ENCODE peak calls at places on chromosomes 16 and 17, in nine cellular contexts. C, U, K, W, J, X, E, H and Z are unnamed samples.

GRCh38 chr17:11730747-11731146 is 132.5 kb downstream of the DNAH9 start:
- DNase-seq in K (no peak), E (no peak), U (no peak), X (no peak), H (no peak), J (no peak), C (no peak), W (no peak), Z (no peak)

GRCh38 chr17:38761612-38762011 is 9.1 kb downstream of the PSMB3 start:
- DNase-seq in W (no peak), J (no peak), K (no peak), X (no peak), E (peak), U (no peak), C (peak), H (peak), Z (peak)

GRCh38 chr16:53509906-53510703 is 7.1 kb upstream of the AKTIP start:
- DNase-seq in W (no peak), K (peak), U (peak), E (peak), C (peak), X (peak), H (peak), J (peak), Z (peak)

GRCh38 chr16:63466-63865 is 9.0 kb downstream of the RHBDF1 start:
- DNase-seq in U (no peak), X (no peak), J (no peak), W (peak), H (no peak), K (no peak), E (no peak), C (no peak), Z (no peak)

GRCh38 chr16:89711601-89712475 is 8.9 kb downstream of the VPS9D1 start:
- DNase-seq in U (no peak), C (peak), W (peak), K (no peak), J (no peak), E (no peak), H (peak), X (peak), Z (peak)

GRCh38 chr16:88665570-88665969 is 2.7 kb upstream of the MVD start:
- DNase-seq in C (no peak), E (no peak), J (no peak), H (no peak), K (no peak), U (no peak), X (no peak), W (no peak), Z (no peak)

GRCh38 chr17:79993390-79994221 is 42.1 kb downstream of the TBC1D16 start:
- DNase-seq in X (no peak), H (peak), K (peak), W (peak), U (peak), C (peak), E (peak), J (peak), Z (peak)

GRCh38 chr16:20952144-20952797 is 51.7 kb downstream of the LYRM1 start:
- DNase-seq in C (peak), E (no peak), X (no peak), H (no peak), U (no peak), K (no peak), W (no peak), J (no peak), Z (no peak)

GRCh38 chr16:3640207-3640606 is 14.3 kb upstream of the DNASE1 start:
- DNase-seq in W (no peak), U (no peak), H (no peak), K (no peak), C (no peak), X (no peak), J (no peak), E (peak), Z (no peak)

GRCh38 chr17:42985225-42985624 is 4.9 kb downstream of the RUNDC1 start:
- DNase-seq in E (no peak), J (no peak), H (no peak), U (no peak), C (no peak), X (peak), K (no peak), W (peak), Z (no peak)

GRCh38 chr16:13070268-13070667 is 168.9 kb downstream of the SHISA9 start:
- DNase-seq in E (no peak), W (no peak), H (no peak), C (peak), X (no peak), U (peak), K (no peak), J (no peak), Z (no peak)

GRCh38 chr16:81437860-81438259 is 6.7 kb upstream of the CMIP start:
- DNase-seq in K (no peak), X (no peak), H (no peak), W (no peak), J (no peak), U (no peak), C (no peak), E (no peak), Z (no peak)

GRCh38 chr16:22634913-22635312 is 124.2 kb downstream of the NPIPB5 start:
- DNase-seq in K (no peak), E (no peak), H (peak), U (no peak), W (no peak), J (no peak), X (no peak), C (peak), Z (no peak)

GRCh38 chr17:28720247-28720996 is 637 bp downstream of the RPL23A start:
- DNase-seq in J (no peak), U (no peak), K (no peak), E (no peak), H (no peak), C (no peak), X (no peak), W (no peak), Z (peak)

GRCh38 chr16:49733278-49734009 is 122.5 kb downstream of the ZNF423 start:
- DNase-seq in W (no peak), J (no peak), C (no peak), H (no peak), E (no peak), K (no peak), U (no peak), X (no peak), Z (no peak)

DNA sequence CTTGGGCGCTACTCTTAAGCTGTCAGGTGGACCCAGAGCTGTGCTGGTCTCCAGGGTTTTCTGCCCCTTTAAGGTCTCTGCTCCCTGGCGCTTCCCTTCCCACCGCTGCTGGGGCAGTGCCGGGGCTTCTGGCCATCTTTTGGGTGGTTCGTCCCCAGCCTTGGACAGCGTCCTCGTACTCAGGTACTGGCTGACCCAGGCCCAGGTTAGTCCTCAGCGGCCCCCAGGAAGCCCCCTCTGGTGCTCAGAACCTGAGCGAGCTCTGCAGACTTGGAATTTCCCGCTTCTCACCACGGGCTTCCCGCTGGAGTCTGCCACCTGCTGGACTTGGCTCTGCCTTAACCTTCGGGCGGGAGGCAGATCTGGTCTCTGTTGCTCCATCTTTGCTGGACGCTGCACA is 94.1 kb upstream of the ZNF750 start:
- DNase-seq in U (peak), C (peak), E (no peak), W (no peak), H (no peak), J (no peak), X (no peak), K (peak), Z (no peak)
- TF ChIP-seq CTCF in U (no peak), C (no peak), E (peak), W (no peak), H (no peak), J (no peak), X (no peak), K (no peak), Z (no peak)

GRCh38 chr17:69336580-69336979 is 9.6 kb upstream of the ABCA5 start:
- DNase-seq in W (no peak), H (no peak), X (no peak), E (no peak), K (no peak), J (no peak), U (no peak), C (peak), Z (no peak)

GRCh38 chr17:69336996-69337395 is 10.1 kb upstream of the ABCA5 start:
- DNase-seq in X (no peak), U (no peak), J (no peak), H (no peak), E (no peak), W (no peak), K (no peak), C (no peak), Z (no peak)

GRCh38 chr17:69339937-69340336 is 13.0 kb upstream of the ABCA5 start:
- DNase-seq in X (no peak), U (no peak), E (no peak), K (no peak), C (no peak), H (no peak), J (no peak), W (no peak), Z (no peak)

GRCh38 chr17:69331746-69332145 is 4.8 kb upstream of the ABCA5 start:
- DNase-seq in W (no peak), C (no peak), K (no peak), J (no peak), H (no peak), U (no peak), E (no peak), X (no peak), Z (no peak)

DNA sequence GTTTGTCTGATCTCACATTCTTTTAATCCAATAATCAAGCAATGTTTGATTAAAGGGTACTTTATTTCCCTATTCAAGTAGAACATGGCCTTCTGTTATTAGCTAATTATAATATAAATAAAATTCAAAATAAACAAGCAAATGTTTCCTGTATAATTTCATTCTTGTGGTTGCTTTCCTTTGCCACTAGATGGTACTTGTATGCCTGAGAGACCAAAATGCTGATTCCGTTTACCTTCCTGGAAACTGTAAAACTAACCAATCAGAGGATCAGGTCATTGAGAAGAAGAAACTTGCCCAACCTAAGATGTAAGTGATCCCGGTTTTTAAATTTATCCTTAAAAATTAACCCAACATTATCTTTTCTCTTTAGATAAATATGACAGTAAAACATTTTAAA is 8.1 kb upstream of the ABCA5 start:
- DNase-seq in J (no peak), X (no peak), H (no peak), K (no peak), U (no peak), C (peak), E (peak), W (peak), Z (no peak)
- TF ChIP-seq CTCF in J (peak), X (peak), H (no peak), K (peak), U (peak), C (peak), E (peak), W (peak), Z (peak)

GRCh38 chr16:17657037-17657436 is 186.3 kb upstream of the XYLT1 start:
- DNase-seq in E (no peak), J (no peak), U (no peak), H (peak), X (no peak), W (no peak), K (no peak), C (peak), Z (no peak)

GRCh38 chr16:17658881-17659280 is 188.1 kb upstream of the XYLT1 start:
- DNase-seq in W (no peak), K (no peak), X (no peak), J (no peak), H (no peak), E (no peak), C (peak), U (no peak), Z (no peak)
- TF ChIP-seq CTCF in W (no peak), K (no peak), X (no peak), J (no peak), H (no peak), E (no peak), C (no peak), U (no peak), Z (no peak)

GRCh38 chr17:76329664-76330063 is 21.6 kb upstream of the QRICH2 start:
- DNase-seq in H (no peak), C (no peak), U (no peak), E (no peak), J (no peak), K (no peak), X (no peak), W (no peak), Z (no peak)
- TF ChIP-seq CTCF in H (no peak), C (no peak), U (no peak), E (no peak), J (no peak), K (no peak), X (no peak), W (no peak), Z (no peak)

GRCh38 chr17:2050871-2051387 is 4.0 kb upstream of the HIC1 start:
- DNase-seq in X (no peak), H (peak), J (no peak), E (no peak), U (peak), C (peak), K (peak), W (no peak), Z (peak)
- TF ChIP-seq CTCF in X (no peak), H (no peak), J (no peak), E (no peak), U (no peak), C (no peak), K (no peak), W (no peak), Z (no peak)